ENCODE peak calls at places on chromosomes 11 and 22, in seven cellular contexts. C is astrocyte of the cerebellum, R is dorsolateral prefrontal cortex, O is fibroblast of lung, B is heart left ventricle, H is AG10803, M is psoas muscle. D is an unnamed sample.

GRCh38 chr22:25448435-25449051 is 115.9 kb upstream of the GRK3 start:
- DNase-seq in C (no peak), R (no peak), O (peak), B (no peak), H (peak), M (no peak), D (peak)

GRCh38 chr11:58784995-58785394 is 53.3 kb upstream of the GLYAT start:
- DNase-seq in C (no peak), R (no peak), O (no peak), B (no peak), H (no peak), M (no peak), D (no peak)

GRCh38 chr22:45007946-45008852 is 1.6 kb downstream of the PHF21B start:
- DNase-seq in C (no peak), R (no peak), O (peak), B (no peak), H (no peak), M (peak), D (no peak)

GRCh38 chr11:126790550-126790981 is 210.0 kb downstream of the KIRREL3 start:
- DNase-seq in C (peak), R (no peak), O (peak), B (no peak), H (peak), M (no peak), D (peak)

GRCh38 chr22:44526431-44527115 is 28.5 kb upstream of the RTL6 start:
- DNase-seq in C (no peak), R (no peak), O (no peak), B (no peak), H (no peak), M (no peak), D (no peak)

GRCh38 chr11:108871152-108871551 is 206.3 kb downstream of the DDX10 start:
- DNase-seq in C (no peak), R (no peak), O (peak), B (no peak), H (peak), M (no peak), D (peak)

GRCh38 chr11:45736424-45736823 is 68.5 kb upstream of the SLC35C1 start:
- DNase-seq in C (no peak), R (no peak), O (peak), B (no peak), H (peak), M (peak), D (peak)

GRCh38 chr22:43128928-43129424 is 14.2 kb downstream of the MCAT start:
- DNase-seq in C (no peak), R (no peak), O (no peak), B (no peak), H (no peak), M (no peak), D (no peak)

GRCh38 chr11:71937826-71938225 is 9.0 kb downstream of the RNF121 start:
- DNase-seq in C (no peak), R (no peak), O (no peak), B (no peak), H (no peak), M (no peak), D (no peak)

GRCh38 chr11:43327987-43328386 is 16.2 kb downstream of the API5 start:
- DNase-seq in C (peak), R (no peak), O (peak), B (no peak), H (peak), M (no peak), D (peak)

GRCh38 chr11:77908835-77909234 is 85.6 kb downstream of the INTS4 start:
- DNase-seq in C (no peak), R (no peak), O (no peak), B (no peak), H (no peak), M (no peak), D (no peak)

GRCh38 chr11:83437939-83438338 is 151.8 kb upstream of the CCDC90B start:
- DNase-seq in C (no peak), R (no peak), O (no peak), B (no peak), H (no peak), M (no peak), D (no peak)

GRCh38 chr11:81497202-81497804 is 1236.4 kb downstream of the FAM181B start:
- DNase-seq in C (no peak), R (no peak), O (peak), B (no peak), H (peak), M (no peak), D (peak)

GRCh38 chr22:29837780-29838598 is at the start of gene ASCC2:
- DNase-seq in C (peak), R (peak), O (peak), B (peak), H (peak), M (peak), D (peak)
- TF ChIP-seq CTCF in C (no peak), R (peak), O (no peak), B (no peak), H (no peak), M (no peak), D (no peak)

GRCh38 chr11:47001666-47002285 is 65.2 kb downstream of the CSTPP1 start:
- DNase-seq in C (peak), R (no peak), O (peak), B (no peak), H (peak), M (no peak), D (no peak)
- H3K4me3 ChIP-seq in C (no peak), R (no peak), O (no peak), B (no peak), H (no peak), M (no peak), D (no peak)

DNA sequence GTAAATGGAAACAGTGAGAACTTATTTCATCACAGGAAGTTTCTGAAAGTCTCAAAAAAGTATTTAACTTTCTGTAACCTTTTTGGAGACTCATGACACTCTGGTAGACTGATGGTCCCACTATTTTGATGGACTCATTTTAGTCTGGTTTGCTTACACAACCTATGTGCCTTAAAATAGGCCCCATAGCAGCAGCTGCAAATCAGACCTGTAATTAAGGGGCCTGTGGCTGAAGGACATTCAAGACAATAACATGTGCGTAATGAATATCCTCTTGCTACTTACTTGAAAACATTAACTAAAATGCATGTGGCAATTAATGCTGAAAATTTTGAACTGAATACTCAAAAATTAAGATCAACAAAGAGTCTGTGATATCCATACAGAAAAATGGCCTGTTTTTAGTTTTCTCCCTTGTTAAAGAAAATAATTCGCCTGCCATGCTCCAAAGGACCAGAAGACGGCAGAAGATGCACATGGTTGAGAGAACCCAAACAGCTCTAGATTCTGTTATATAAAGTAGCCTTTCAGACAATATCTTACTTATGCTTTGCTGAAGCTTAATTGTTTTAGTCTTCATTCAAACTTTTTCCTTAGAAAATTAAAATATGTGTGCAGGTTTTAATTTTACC is 568.5 kb downstream of the KCNA4 start:
- DNase-seq in C (peak), R (no peak), O (peak), B (no peak), H (peak), M (no peak), D (peak)
- TF ChIP-seq CTCF in C (peak), R (peak), O (no peak), B (peak), H (peak), M (no peak), D (peak)

DNA sequence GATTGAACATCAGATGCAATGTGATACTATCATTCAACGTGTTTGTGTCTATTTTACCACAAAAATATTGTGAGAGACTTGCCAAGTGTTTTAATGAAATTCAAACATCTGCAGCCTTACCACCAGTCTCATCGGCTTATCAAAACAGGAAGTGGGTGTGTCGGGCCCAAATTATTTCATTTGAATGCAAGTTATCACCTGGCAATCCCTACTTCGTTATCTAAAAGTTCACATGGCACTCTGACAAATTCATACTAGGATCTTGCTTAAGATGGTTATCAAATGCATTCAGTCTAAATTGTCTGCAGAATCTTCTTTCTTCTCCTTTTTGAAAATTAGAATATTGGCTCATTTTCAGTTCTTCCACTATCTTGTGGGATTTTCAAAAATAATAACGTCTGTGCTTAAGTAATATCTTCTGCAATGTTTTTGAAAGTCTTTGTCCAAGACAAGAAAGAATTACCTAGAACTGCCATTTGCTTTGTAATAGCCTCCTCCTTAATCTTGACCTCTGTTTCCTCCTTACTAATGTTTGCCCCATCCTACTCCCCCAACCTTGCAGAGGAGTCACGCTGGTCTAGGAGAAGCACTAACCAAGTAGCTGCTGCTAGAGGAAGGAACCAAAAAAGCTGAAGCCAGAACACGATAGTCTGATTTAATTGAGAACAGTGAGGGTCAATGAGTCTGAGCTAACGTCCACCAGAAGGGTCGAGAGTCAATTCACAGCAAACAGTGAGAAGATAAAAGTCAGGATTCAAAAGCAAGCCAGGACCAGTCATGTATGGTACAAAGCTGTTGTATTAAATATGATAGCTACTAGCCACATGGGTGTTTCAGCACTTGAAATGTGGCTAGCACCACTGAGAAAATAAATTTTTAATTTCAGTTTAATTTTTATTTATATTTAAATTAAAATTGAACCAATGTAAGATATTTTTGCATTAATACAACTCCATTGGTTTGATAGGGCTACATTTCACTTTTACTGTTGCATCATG is 10.2 kb upstream of the BIRC3 start:
- DNase-seq in C (no peak), R (no peak), O (no peak), B (no peak), H (no peak), M (no peak), D (no peak)
- H3K4me3 ChIP-seq in C (no peak), R (no peak), O (no peak), B (no peak), H (no peak), M (no peak), D (no peak)

GRCh38 chr22:27692243-27692642 is 109.3 kb downstream of the MN1 start:
- DNase-seq in C (no peak), R (no peak), O (no peak), B (no peak), H (peak), M (no peak), D (peak)
- TF ChIP-seq CTCF in C (peak), R (no peak), O (no peak), B (no peak), H (peak), M (no peak), D (no peak)